ENCODE peak calls at places on chromosomes 13 and 19, in five cellular contexts. W is fibroblast of mammary gland, X is psoas muscle, A is ascending aorta, J is AG10803. C is an unnamed sample.
A peak's percentile ranks its signal among the peaks of the same experiment; 100 is the strongest.

GRCh38 chr19:514166-514663 is 6.9 kb downstream of the TPGS1 start:
- DNase-seq in A (no peak), X (no peak), J (no peak), W (no peak), C (no peak)

GRCh38 chr13:37175996-37176395 is 70.5 kb upstream of the CSNK1A1L start:
- DNase-seq in W (peak; percentile 91), J (peak; percentile 98), X (no peak), A (no peak), C (peak; percentile 46)

GRCh38 chr13:94195715-94196114 is 283.8 kb downstream of the DCT start:
- DNase-seq in J (peak; percentile 82), W (peak; percentile 97), X (no peak), A (no peak), C (peak; percentile 97)

GRCh38 chr19:36259211-36259610 is 44.3 kb downstream of the ZNF146 start:
- DNase-seq in X (no peak), J (no peak), W (no peak), A (no peak), C (no peak)

GRCh38 chr19:21586341-21587116 is 81.1 kb downstream of the ZNF429 start:
- DNase-seq in X (peak; percentile 71), W (no peak), A (no peak), J (no peak), C (no peak)

GRCh38 chr13:110323172-110323851 is 16.2 kb downstream of the COL4A2 start:
- DNase-seq in J (peak; percentile 89), W (peak; percentile 72), X (no peak), A (peak; percentile 67), C (peak; percentile 89)

GRCh38 chr13:33230178-33230881 is 55.2 kb downstream of the STARD13 start:
- DNase-seq in W (peak; percentile 85), A (no peak), J (peak; percentile 61), X (no peak), C (peak; percentile 62)

GRCh38 chr19:27860309-27860934 is 1352.5 kb downstream of the UQCRFS1 start:
- DNase-seq in X (no peak), W (no peak), J (no peak), A (no peak), C (no peak)

GRCh38 chr13:114067381-114067885 is 65.0 kb downstream of the RASA3 start:
- DNase-seq in X (no peak), W (peak; percentile 91), J (peak; percentile 90), A (no peak), C (no peak)

GRCh38 chr19:19662866-19663291 is 597 bp downstream of the ATP13A1 start:
- DNase-seq in J (no peak), W (peak; percentile 29), X (peak; percentile 79), A (no peak), C (no peak)

GRCh38 chr13:52851153-52851962 is 2.9 kb upstream of the PCDH8 start:
- DNase-seq in J (peak; percentile 9), X (no peak), W (no peak), A (no peak), C (no peak)

GRCh38 chr19:3774621-3775373 is 2.8 kb upstream of the RAX2 start:
- DNase-seq in J (no peak), A (no peak), W (no peak), X (no peak), C (no peak)

GRCh38 chr19:50204811-50205675 is 1.6 kb downstream of the MYH14 start:
- DNase-seq in A (no peak), X (peak; percentile 82), W (no peak), J (no peak), C (no peak)

GRCh38 chr19:2555422-2556220 is 79.7 kb downstream of the GADD45B start:
- DNase-seq in A (no peak), X (no peak), J (no peak), W (no peak), C (no peak)

GRCh38 chr19:55333870-55334269 is 5.8 kb upstream of the KMT5C start:
- DNase-seq in W (no peak), A (no peak), X (no peak), J (no peak), C (no peak)

GRCh38 chr13:103349664-103350063 is 283.4 kb upstream of the SLC10A2 start:
- DNase-seq in A (no peak), W (no peak), X (no peak), J (no peak), C (no peak)

GRCh38 chr13:103976371-103976770 is 910.2 kb upstream of the SLC10A2 start:
- DNase-seq in A (no peak), W (no peak), X (no peak), J (no peak), C (no peak)

GRCh38 chr19:590396-590745 is 690 bp downstream of the HCN2 start:
- DNase-seq in W (peak; percentile 21), A (no peak), X (no peak), J (no peak), C (no peak)

GRCh38 chr13:111792956-111793355 is 274.0 kb upstream of the SOX1 start:
- DNase-seq in J (no peak), W (no peak), X (no peak), A (no peak), C (no peak)

GRCh38 chr19:6350688-6351087 is 10.6 kb upstream of the CLPP start:
- DNase-seq in A (no peak), J (no peak), W (no peak), X (no peak), C (no peak)

GRCh38 chr13:71378992-71379905 is 487.8 kb downstream of the DACH1 start:
- DNase-seq in W (no peak), A (no peak), J (no peak), X (no peak), C (no peak)

GRCh38 chr19:52592301-52592700 is 22.2 kb downstream of the ZNF701 start:
- DNase-seq in J (no peak), X (no peak), A (no peak), W (no peak), C (no peak)

GRCh38 chr19:54995561-54995960 is 29.4 kb downstream of the NLRP2 start:
- DNase-seq in X (no peak), J (no peak), W (no peak), A (no peak), C (no peak)

GRCh38 chr13:50213526-50213925 is 198.3 kb downstream of the KCNRG start:
- DNase-seq in W (no peak), X (no peak), J (no peak), A (no peak), C (no peak)

GRCh38 chr13:104315606-104316005 is 1249.4 kb upstream of the SLC10A2 start:
- DNase-seq in J (peak; percentile 19), W (peak; percentile 86), X (no peak), A (no peak), C (peak; percentile 94)

GRCh38 chr19:3160219-3160618 is 18.4 kb upstream of the S1PR4 start:
- DNase-seq in J (no peak), A (no peak), W (no peak), X (no peak), C (no peak)

GRCh38 chr13:62432906-62433305 is 1017.3 kb upstream of the PCDH20 start:
- DNase-seq in A (no peak), J (no peak), W (no peak), X (no peak), C (no peak)

GRCh38 chr13:56932104-56932503 is 208.6 kb upstream of the PRR20A start:
- DNase-seq in X (no peak), W (no peak), A (no peak), J (no peak), C (no peak)

GRCh38 chr19:17841810-17842662 is 5.7 kb downstream of the JAK3 start:
- DNase-seq in X (peak; percentile 76), W (peak; percentile 84), J (peak; percentile 60), A (no peak), C (peak; percentile 84)

GRCh38 chr13:37561031-37561430 is 37.5 kb downstream of the POSTN start:
- DNase-seq in J (peak; percentile 40), X (no peak), A (no peak), W (no peak), C (no peak)

GRCh38 chr19:46076951-46077814 is 36.4 kb upstream of the IGFL4 start:
- DNase-seq in W (peak; percentile 81), A (no peak), J (peak; percentile 73), X (no peak), C (peak; percentile 76)

GRCh38 chr19:609001-609340 is 19.3 kb downstream of the HCN2 start:
- DNase-seq in J (no peak), X (peak; percentile 78), A (no peak), W (no peak), C (no peak)

GRCh38 chr13:106867249-106867648 is 299.3 kb upstream of the ARGLU1 start:
- DNase-seq in A (no peak), X (no peak), J (no peak), W (no peak), C (peak; percentile 32)
- H3K4me3 ChIP-seq in A (peak overlapping the region; percentile 59), X (peak overlapping the region; percentile 36), J (no peak overlapping the region), W (no peak overlapping the region), C (no peak overlapping the region)

GRCh38 chr13:49066856-49067255 is 91.1 kb downstream of the FNDC3A start:
- DNase-seq in J (no peak), X (no peak), W (no peak), A (no peak), C (no peak)

DNA sequence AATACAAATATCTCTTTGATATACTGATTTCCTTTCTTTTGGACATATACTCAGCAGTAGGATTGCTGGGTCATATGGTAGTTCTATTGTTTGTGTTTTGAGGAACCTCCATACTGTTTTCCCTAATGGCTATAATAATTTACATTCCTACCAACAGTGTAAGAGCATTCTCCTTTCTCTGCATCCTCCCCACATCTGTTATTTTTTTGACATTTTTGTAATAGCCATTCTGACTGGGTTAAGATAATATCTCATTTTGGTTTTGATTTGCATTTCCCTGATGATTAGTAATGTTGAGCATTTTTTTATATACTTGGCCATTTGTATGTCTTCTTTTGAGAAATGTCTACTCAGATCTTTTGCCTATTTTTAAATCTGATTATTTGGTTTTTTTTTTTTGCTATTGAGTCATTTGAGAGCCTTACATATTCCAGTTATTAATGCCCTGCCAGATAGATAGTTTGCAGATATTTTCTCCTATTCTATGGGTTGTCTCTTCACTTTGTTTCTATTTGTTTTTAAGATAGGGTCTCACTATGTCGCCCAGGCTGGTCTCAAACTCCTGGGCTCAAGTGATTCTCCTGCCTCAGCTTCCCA is 95.7 kb downstream of the FNDC3A start:
- DNase-seq in A (no peak), J (peak; percentile 31), X (no peak), W (no peak), C (no peak)
- H3K4me3 ChIP-seq in A (no peak overlapping the region), J (no peak overlapping the region), X (no peak overlapping the region), W (no peak overlapping the region), C (no peak overlapping the region)

DNA sequence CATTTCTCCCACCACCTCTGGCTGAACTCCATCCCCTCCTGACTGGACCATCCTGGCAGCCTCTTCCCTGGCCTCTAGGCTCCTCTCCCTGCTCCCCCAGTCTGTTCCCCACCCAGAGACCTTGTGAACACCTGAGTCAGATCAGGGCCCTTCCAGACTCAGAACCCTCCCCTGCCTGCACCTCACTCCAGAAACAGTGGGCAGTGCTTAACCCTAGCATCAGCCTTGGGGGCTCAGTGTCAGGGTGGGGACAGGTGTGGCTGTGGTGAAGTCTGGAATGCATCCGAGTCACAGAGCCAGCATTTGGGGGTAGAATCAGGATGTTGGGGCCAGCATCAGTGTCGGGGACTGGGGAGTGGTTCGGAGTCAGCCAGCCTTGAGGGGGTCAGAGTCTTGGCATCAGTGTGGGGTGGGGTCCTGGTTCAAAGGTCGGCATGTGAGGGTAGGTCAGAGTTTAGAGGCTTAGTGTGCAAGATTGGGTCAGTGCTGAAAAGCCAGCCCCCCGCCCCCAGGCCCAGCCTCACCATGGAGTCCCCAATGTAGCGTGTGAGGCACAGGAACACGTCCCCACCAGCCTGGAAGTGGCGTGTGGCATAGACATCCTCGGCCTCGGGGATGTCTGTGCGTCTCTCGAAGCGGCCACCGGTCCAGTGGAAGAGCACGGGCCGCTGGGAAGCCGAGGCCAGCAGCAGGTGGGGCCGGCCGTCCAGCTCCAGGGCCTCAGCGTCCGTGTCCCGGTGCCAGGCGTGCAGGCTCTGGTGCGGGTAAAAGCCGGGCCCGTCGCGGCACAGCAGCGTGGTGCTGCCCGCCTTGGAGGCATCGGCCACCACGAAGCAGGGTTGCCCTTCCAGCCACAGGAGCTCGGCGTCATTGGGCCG is 8.9 kb downstream of the LGI4 start:
- DNase-seq in W (no peak), A (no peak), J (no peak), X (peak; percentile 59), C (no peak)
- H3K4me3 ChIP-seq in W (no peak overlapping the region), A (peak overlapping the region; percentile 24), J (no peak overlapping the region), X (peak overlapping the region; percentile 28), C (no peak overlapping the region)

GRCh38 chr13:40981361-40981760 is 37.8 kb downstream of the ELF1 start:
- DNase-seq in W (peak; percentile 26), A (no peak), J (no peak), X (no peak), C (no peak)
- H3K4me3 ChIP-seq in W (no peak overlapping the region), A (peak overlapping the region; percentile 41), J (no peak overlapping the region), X (peak overlapping the region; percentile 44), C (no peak overlapping the region)